ENCODE peak calls at places on chromosomes 11 and 22, in six cellular contexts. X, M, W, D, I and U are unnamed samples. For H3K9me3, the result is how much of the 10 kb centered on the place peaks cover.

GRCh38 chr11:31870609-31871309 is 59.6 kb upstream of the PAX6 start:
- DNase-seq in X (peak), M (peak), W (peak), D (no peak), I (no peak), U (peak)

GRCh38 chr11:2834893-2835767 is 50.4 kb downstream of the CDKN1C start:
- DNase-seq in X (no peak), M (no peak), W (peak), D (no peak), I (no peak), U (no peak)

GRCh38 chr22:43088616-43088978 is 594 bp downstream of the TTLL1 start:
- DNase-seq in X (no peak), M (no peak), W (no peak), D (no peak), I (no peak), U (no peak)

GRCh38 chr11:116694017-116694725 is 78.6 kb downstream of the BUD13 start:
- DNase-seq in X (no peak), M (no peak), W (no peak), D (no peak), I (no peak), U (no peak)

GRCh38 chr11:133907841-133908241 is 48.9 kb downstream of the IGSF9B start:
- DNase-seq in X (no peak), M (no peak), W (no peak), D (no peak), I (no peak), U (no peak)

GRCh38 chr11:117194267-117194666 is 4.9 kb upstream of the TAGLN start:
- DNase-seq in X (peak), M (peak), W (peak), D (no peak), I (no peak), U (no peak)

GRCh38 chr22:24137595-24137994 is 43.7 kb upstream of the SUSD2 start:
- DNase-seq in X (no peak), M (no peak), W (no peak), D (no peak), I (no peak), U (no peak)

GRCh38 chr11:38718049-38718448 is 2120.0 kb upstream of the RAG2 start:
- DNase-seq in X (no peak), M (no peak), W (no peak), D (no peak), I (no peak), U (no peak)

GRCh38 chr11:93784152-93784934 is at the start of gene MED17:
- DNase-seq in X (peak), M (peak), W (peak), D (peak), I (peak), U (peak)

GRCh38 chr11:116882386-116882785 is 45.0 kb upstream of the APOA1 start:
- DNase-seq in X (no peak), M (no peak), W (no peak), D (no peak), I (no peak), U (no peak)

GRCh38 chr22:27572267-27572666 is 229.3 kb downstream of the MN1 start:
- DNase-seq in X (no peak), M (no peak), W (no peak), D (no peak), I (no peak), U (no peak)

GRCh38 chr11:130278151-130278550 is 36.6 kb downstream of the ZBTB44 start:
- DNase-seq in X (no peak), M (no peak), W (no peak), D (no peak), I (no peak), U (no peak)

GRCh38 chr11:35856756-35857155 is 87.1 kb upstream of the LDLRAD3 start:
- DNase-seq in X (no peak), M (no peak), W (no peak), D (no peak), I (no peak), U (no peak)

GRCh38 chr11:45100338-45100737 is 46.1 kb upstream of the PRDM11 start:
- DNase-seq in X (no peak), M (no peak), W (no peak), D (no peak), I (no peak), U (no peak)

GRCh38 chr11:75524576-75525432 is 937 bp downstream of the GDPD5 start:
- DNase-seq in X (peak), M (no peak), W (peak), D (no peak), I (peak), U (peak)

GRCh38 chr22:50326959-50327710 is at the start of gene DENND6B:
- DNase-seq in X (peak), M (peak), W (peak), D (peak), I (peak), U (peak)

GRCh38 chr11:64885367-64886286 is 7.2 kb upstream of the EHD1 start:
- DNase-seq in X (no peak), M (no peak), W (no peak), D (no peak), I (no peak), U (no peak)

GRCh38 chr11:3037041-3037944 is 19.9 kb downstream of the CARS1 start:
- DNase-seq in X (peak), M (peak), W (peak), D (peak), I (peak), U (peak)

GRCh38 chr11:134498326-134499139 is 86.5 kb upstream of the B3GAT1 start:
- DNase-seq in X (peak), M (no peak), W (no peak), D (no peak), I (peak), U (no peak)

GRCh38 chr11:27563201-27563600 is 56.6 kb upstream of the LIN7C start:
- DNase-seq in X (no peak), M (no peak), W (no peak), D (no peak), I (no peak), U (no peak)

GRCh38 chr11:14347991-14348390 is 11.0 kb downstream of the RRAS2 start:
- DNase-seq in X (no peak), M (no peak), W (no peak), D (no peak), I (no peak), U (no peak)
- TF ChIP-seq CTCF in X (no peak), M (no peak), W (no peak), D (no peak), I (no peak), U (no peak)

DNA sequence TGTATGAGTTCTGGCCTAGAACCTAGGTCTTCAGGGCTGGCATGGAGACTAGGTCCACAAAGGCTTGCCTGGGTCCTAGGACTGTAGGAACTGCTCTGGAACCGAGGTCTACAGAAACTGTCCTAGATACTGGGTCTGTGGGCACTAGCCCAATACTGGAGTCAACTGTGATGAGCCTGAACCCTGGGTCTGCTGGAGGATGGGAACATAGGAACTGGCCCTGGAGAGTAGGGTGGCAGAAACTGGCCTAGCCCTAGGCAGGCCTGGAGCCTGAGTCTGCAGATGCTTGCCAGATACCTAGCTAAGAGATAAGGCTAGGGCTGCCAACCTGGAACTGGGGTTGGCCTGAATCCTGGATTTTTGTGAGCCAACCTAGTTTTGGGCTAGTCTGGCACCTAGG is 19.2 kb upstream of the GLYATL2 start:
- DNase-seq in X (no peak), M (no peak), W (no peak), D (no peak), I (no peak), U (no peak)
- H3K9me3 ChIP-seq in X (under half), M (under half), W (under half), D (under half), I (under half), U (under half)

GRCh38 chr11:57598831-57599155 is 1.3 kb downstream of the SERPING1 start:
- DNase-seq in X (peak), M (no peak), W (no peak), D (no peak), I (no peak), U (no peak)
- H3K27ac ChIP-seq in X (peak), M (peak), W (peak), D (peak), I (no peak), U (peak)

DNA sequence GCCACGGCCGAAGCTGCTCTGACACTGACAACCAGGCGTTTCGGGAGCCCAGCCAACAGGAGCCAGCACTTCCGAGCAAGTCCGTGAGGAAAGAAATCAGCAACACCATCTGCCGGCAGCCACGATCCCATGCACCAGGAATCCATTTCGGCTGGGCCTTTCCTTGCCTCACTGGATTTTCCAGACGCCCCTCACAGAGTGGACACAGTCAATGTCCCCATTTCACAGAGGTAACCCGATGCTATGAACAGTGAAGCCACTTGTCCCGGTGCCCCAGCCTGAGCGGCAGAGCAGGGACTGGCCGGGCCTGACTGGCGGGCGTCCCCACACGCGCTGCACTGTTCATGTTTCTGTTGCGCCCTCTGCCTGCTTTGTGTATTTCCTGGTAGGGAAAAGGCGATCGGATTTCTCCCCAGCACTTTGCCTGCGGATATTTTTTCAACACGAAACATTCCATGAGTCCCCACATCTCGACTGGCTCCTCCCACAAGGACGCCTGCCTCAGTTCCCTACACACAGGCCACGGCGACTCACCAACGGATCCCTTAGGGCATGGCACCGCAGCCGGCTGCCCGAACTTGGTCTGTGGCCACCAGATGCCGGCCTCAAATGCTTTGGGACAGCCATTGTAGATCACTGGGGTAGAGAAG is 55.3 kb downstream of the TRMU start:
- DNase-seq in X (peak), M (peak), W (peak), D (peak), I (no peak), U (peak)
- TF ChIP-seq CTCF in X (peak), M (peak), W (peak), D (peak), I (no peak), U (peak)

GRCh38 chr11:126583594-126583993 is 228.1 kb downstream of the ST3GAL4 start:
- DNase-seq in X (no peak), M (no peak), W (no peak), D (no peak), I (no peak), U (no peak)
- H3K9me3 ChIP-seq in X (under half), M (under half), W (under half), D (under half), I (under half), U (under half)

GRCh38 chr11:8720376-8720775 is 37.8 kb downstream of the RPL27A start:
- DNase-seq in X (no peak), M (no peak), W (no peak), D (no peak), I (no peak), U (no peak)
- H3K27ac ChIP-seq in X (peak), M (peak), W (peak), D (peak), I (no peak), U (peak)

DNA sequence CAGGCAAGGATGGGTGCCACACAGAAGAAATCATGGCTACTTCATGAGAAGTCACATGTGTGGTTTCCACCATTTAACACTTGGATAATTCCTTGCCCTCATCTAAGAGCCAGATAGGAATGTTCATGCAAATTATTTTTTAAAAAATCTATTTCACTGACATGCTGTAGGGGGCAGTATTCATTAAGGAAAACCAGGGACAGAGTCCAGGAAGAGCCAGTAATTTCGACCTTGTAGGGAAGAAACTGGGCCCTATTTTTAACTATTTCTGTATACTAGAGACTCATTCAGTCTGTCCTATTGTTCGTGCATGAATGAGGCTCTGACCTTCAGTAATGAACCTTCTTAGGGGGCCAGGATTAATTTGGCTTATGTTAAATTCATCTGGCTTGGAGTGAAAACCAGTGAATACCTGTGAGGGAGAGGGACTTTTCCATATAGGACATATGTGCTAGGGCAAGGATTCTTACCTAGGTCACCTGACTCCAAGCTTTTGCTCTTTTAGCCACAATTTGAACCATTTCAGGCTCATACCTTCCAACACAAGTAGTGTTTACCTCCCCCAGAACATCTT is 192.7 kb downstream of the NAV2 start:
- DNase-seq in X (no peak), M (no peak), W (no peak), D (no peak), I (no peak), U (no peak)
- TF ChIP-seq CTCF in X (peak), M (peak), W (peak), D (peak), I (no peak), U (peak)

GRCh38 chr11:70731670-70732492 is 333.6 kb downstream of the CTTN start:
- DNase-seq in X (no peak), M (no peak), W (peak), D (no peak), I (no peak), U (no peak)

GRCh38 chr11:70732493-70733206 is 334.3 kb downstream of the CTTN start:
- DNase-seq in X (no peak), M (no peak), W (peak), D (no peak), I (no peak), U (no peak)

GRCh38 chr11:70734379-70734778 is 336.1 kb downstream of the CTTN start:
- DNase-seq in X (no peak), M (no peak), W (peak), D (no peak), I (no peak), U (no peak)

GRCh38 chr11:70734911-70735310 is 336.6 kb downstream of the CTTN start:
- DNase-seq in X (no peak), M (no peak), W (no peak), D (no peak), I (no peak), U (peak)

DNA sequence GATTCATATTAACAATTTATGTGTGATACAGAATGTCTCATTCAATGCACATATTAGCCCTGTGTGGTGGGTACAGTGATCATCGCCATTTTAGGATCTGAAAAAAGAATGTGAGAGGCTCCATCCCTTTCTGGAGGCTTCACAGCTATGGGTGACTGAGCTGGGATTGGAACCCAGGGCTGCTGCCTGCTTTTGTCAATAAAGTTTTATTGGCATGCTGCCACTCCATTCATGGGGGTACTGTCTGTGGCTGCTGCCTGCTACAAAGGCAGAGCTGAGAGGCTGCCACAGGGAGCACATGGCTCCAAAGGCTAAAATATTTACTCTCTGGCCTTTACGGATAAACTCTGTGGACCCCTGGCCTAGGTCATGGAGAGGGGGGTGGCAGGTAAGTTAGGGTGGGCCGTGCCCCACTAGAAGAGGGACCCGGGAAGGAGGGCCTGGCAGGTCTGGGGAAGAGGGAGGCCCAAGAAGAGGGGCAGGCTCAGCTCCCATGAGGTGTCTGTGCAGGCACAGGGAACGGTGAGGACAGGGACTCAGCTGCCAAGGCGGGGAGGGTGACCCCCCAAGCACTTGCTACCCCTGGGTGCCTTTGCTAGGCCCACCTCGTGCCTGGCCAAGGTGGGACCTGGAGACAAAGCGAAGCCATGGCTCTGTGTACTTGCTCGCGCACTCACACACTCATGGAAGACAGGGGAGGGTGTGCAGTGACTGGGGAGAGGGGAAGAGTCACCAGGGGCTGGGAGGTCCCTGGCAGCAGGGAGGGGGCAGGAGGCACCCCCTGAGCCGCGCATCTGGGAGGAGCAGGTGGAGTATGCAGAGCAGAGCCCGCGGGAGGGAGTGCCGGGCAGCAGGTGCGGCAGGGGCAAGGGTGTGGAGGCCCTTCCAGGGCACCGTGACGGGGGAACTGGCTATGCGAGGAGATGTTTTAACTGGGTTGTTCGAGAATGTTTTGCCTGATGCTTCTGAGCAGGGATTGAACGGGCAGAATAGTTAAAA is 335.3 kb downstream of the CTTN start:
- DNase-seq in X (no peak), M (no peak), W (peak), D (no peak), I (no peak), U (no peak)
- H3K9me3 ChIP-seq in X (under half), M (under half), W (under half), D (under half), I (under half), U (under half)

DNA sequence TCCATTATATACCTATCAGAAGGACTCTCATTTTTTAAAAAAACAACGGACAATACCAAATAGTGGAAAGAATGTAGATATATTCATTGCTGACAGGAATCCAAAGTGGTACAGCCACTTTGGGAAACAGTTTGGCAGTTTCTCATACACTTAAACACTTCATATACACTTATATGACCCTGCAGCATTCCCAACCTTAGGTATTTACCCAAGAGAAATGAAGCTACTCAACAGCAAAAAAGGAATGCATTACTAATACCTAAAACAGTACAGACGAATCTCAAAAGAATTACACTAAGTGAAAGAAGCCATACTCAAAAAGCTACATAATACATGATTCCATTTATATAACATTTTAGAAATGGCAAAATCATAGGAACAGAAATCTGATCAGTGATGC is 51.5 kb downstream of the RBFOX2 start:
- DNase-seq in X (no peak), M (no peak), W (no peak), D (no peak), I (no peak), U (no peak)
- H3K27ac ChIP-seq in X (no peak), M (no peak), W (no peak), D (no peak), I (no peak), U (no peak)

GRCh38 chr22:44333847-44334635 is 21.3 kb upstream of the SHISAL1 start:
- DNase-seq in X (no peak), M (no peak), W (no peak), D (no peak), I (no peak), U (no peak)

GRCh38 chr22:44330727-44331660 is 18.2 kb upstream of the SHISAL1 start:
- DNase-seq in X (no peak), M (no peak), W (no peak), D (no peak), I (no peak), U (no peak)

GRCh38 chr22:44332946-44333345 is 20.2 kb upstream of the SHISAL1 start:
- DNase-seq in X (no peak), M (no peak), W (no peak), D (no peak), I (no peak), U (no peak)

GRCh38 chr22:44330188-44330726 is 17.5 kb upstream of the SHISAL1 start:
- DNase-seq in X (no peak), M (no peak), W (no peak), D (no peak), I (no peak), U (no peak)

GRCh38 chr22:44331881-44332714 is 19.3 kb upstream of the SHISAL1 start:
- DNase-seq in X (no peak), M (peak), W (no peak), D (no peak), I (no peak), U (no peak)
- TF ChIP-seq CTCF in X (no peak), M (peak), W (no peak), D (no peak), I (no peak), U (no peak)